ENCODE peak calls at places on chromosome 21, in eight cellular contexts. One of them, this sample, is unnamed.

GRCh38 chr21:27802816-27803475 is 836.1 kb upstream of the ADAMTS5 start:
- DNase-seq in H9: peak
- DNase-seq in MM.1S: peak
- DNase-seq in SK-N-SH: peak
- DNase-seq in A549: peak
- DNase-seq in astrocyte: no peak
- DNase-seq in PC-3: peak
- DNase-seq in neural progenitor cell: peak
- DNase-seq in this sample: peak

GRCh38 chr21:34740198-34740597 is 71.4 kb downstream of the CLIC6 start:
- DNase-seq in neural progenitor cell: no peak
- DNase-seq in PC-3: no peak
- DNase-seq in MM.1S: no peak
- DNase-seq in astrocyte: no peak
- DNase-seq in SK-N-SH: no peak
- DNase-seq in H9: no peak
- DNase-seq in A549: no peak
- DNase-seq in this sample: no peak

GRCh38 chr21:41973861-41974751 is 20.3 kb upstream of the C2CD2 start:
- DNase-seq in neural progenitor cell: no peak
- DNase-seq in A549: peak
- DNase-seq in H9: no peak
- DNase-seq in astrocyte: no peak
- DNase-seq in MM.1S: no peak
- DNase-seq in SK-N-SH: no peak
- DNase-seq in PC-3: no peak
- DNase-seq in this sample: peak

GRCh38 chr21:20418353-20418752 is 579.9 kb upstream of the NCAM2 start:
- DNase-seq in H9: no peak
- DNase-seq in SK-N-SH: no peak
- DNase-seq in MM.1S: no peak
- DNase-seq in astrocyte: no peak
- DNase-seq in neural progenitor cell: no peak
- DNase-seq in PC-3: no peak
- DNase-seq in A549: no peak
- DNase-seq in this sample: no peak

GRCh38 chr21:33478182-33478581 is 1.6 kb downstream of the TMEM50B start:
- DNase-seq in PC-3: no peak
- DNase-seq in astrocyte: no peak
- DNase-seq in SK-N-SH: no peak
- DNase-seq in MM.1S: no peak
- DNase-seq in A549: no peak
- DNase-seq in H9: no peak
- DNase-seq in neural progenitor cell: no peak
- DNase-seq in this sample: no peak

GRCh38 chr21:28333455-28334108 is 659.1 kb downstream of the LTN1 start:
- DNase-seq in MM.1S: no peak
- DNase-seq in A549: no peak
- DNase-seq in H9: no peak
- DNase-seq in neural progenitor cell: no peak
- DNase-seq in astrocyte: peak
- DNase-seq in PC-3: no peak
- DNase-seq in SK-N-SH: no peak
- DNase-seq in this sample: no peak

GRCh38 chr21:42147386-42148020 is 71.4 kb upstream of the ABCG1 start:
- DNase-seq in astrocyte: no peak
- DNase-seq in PC-3: no peak
- DNase-seq in SK-N-SH: peak
- DNase-seq in H9: no peak
- DNase-seq in MM.1S: no peak
- DNase-seq in neural progenitor cell: no peak
- DNase-seq in A549: no peak
- DNase-seq in this sample: no peak

GRCh38 chr21:38679531-38679930 is 126.2 kb upstream of the ETS2 start:
- DNase-seq in A549: no peak
- DNase-seq in SK-N-SH: no peak
- DNase-seq in astrocyte: peak
- DNase-seq in MM.1S: peak
- DNase-seq in H9: no peak
- DNase-seq in neural progenitor cell: no peak
- DNase-seq in PC-3: peak
- DNase-seq in this sample: no peak

GRCh38 chr21:29301703-29302102 is 3.0 kb downstream of the BACH1 start:
- DNase-seq in A549: no peak
- DNase-seq in neural progenitor cell: no peak
- DNase-seq in PC-3: no peak
- DNase-seq in H9: no peak
- DNase-seq in SK-N-SH: no peak
- DNase-seq in astrocyte: no peak
- DNase-seq in MM.1S: no peak
- DNase-seq in this sample: no peak

GRCh38 chr21:45001134-45002095 is 61.6 kb downstream of the SLX9 start:
- DNase-seq in A549: peak
- DNase-seq in H9: no peak
- DNase-seq in MM.1S: no peak
- DNase-seq in neural progenitor cell: no peak
- DNase-seq in astrocyte: peak
- DNase-seq in PC-3: peak
- DNase-seq in SK-N-SH: no peak
- DNase-seq in this sample: no peak

GRCh38 chr21:45002381-45003204 is 62.8 kb downstream of the SLX9 start:
- DNase-seq in A549: no peak
- DNase-seq in astrocyte: no peak
- DNase-seq in MM.1S: no peak
- DNase-seq in neural progenitor cell: no peak
- DNase-seq in H9: no peak
- DNase-seq in PC-3: no peak
- DNase-seq in SK-N-SH: no peak
- DNase-seq in this sample: no peak

GRCh38 chr21:45004059-45004422 is 64.2 kb downstream of the SLX9 start:
- DNase-seq in PC-3: no peak
- DNase-seq in astrocyte: no peak
- DNase-seq in SK-N-SH: no peak
- DNase-seq in MM.1S: no peak
- DNase-seq in A549: no peak
- DNase-seq in H9: no peak
- DNase-seq in neural progenitor cell: no peak
- DNase-seq in this sample: no peak

GRCh38 chr21:45004481-45005263 is 64.8 kb downstream of the SLX9 start:
- DNase-seq in PC-3: peak
- DNase-seq in MM.1S: no peak
- DNase-seq in astrocyte: peak
- DNase-seq in neural progenitor cell: no peak
- DNase-seq in H9: no peak
- DNase-seq in SK-N-SH: no peak
- DNase-seq in A549: no peak
- DNase-seq in this sample: no peak

GRCh38 chr21:45003331-45004058 is 63.7 kb downstream of the SLX9 start:
- DNase-seq in SK-N-SH: no peak
- DNase-seq in astrocyte: no peak
- DNase-seq in neural progenitor cell: peak
- DNase-seq in A549: no peak
- DNase-seq in PC-3: no peak
- DNase-seq in H9: no peak
- DNase-seq in MM.1S: no peak
- DNase-seq in this sample: no peak
- TF ChIP-seq CTCF in SK-N-SH: no peak
- TF ChIP-seq CTCF in astrocyte: no peak
- TF ChIP-seq CTCF in neural progenitor cell: peak
- TF ChIP-seq CTCF in A549: no peak
- TF ChIP-seq CTCF in PC-3: no peak
- TF ChIP-seq CTCF in H9: no peak
- TF ChIP-seq CTCF in MM.1S: no peak
- TF ChIP-seq CTCF in this sample: no peak

GRCh38 chr21:37005548-37006242 is 807 bp upstream of the RIPPLY3 start:
- DNase-seq in A549: no peak
- DNase-seq in MM.1S: no peak
- DNase-seq in astrocyte: no peak
- DNase-seq in PC-3: no peak
- DNase-seq in SK-N-SH: no peak
- DNase-seq in H9: peak
- DNase-seq in neural progenitor cell: peak
- DNase-seq in this sample: no peak
- H3K4me2 ChIP-seq in A549: no peak
- H3K4me2 ChIP-seq in MM.1S: no peak
- H3K4me2 ChIP-seq in astrocyte: peak
- H3K4me2 ChIP-seq in PC-3: peak
- H3K4me2 ChIP-seq in SK-N-SH: no peak
- H3K4me2 ChIP-seq in H9: peak
- H3K4me2 ChIP-seq in neural progenitor cell: peak
- H3K4me2 ChIP-seq in this sample: no peak

DNA sequence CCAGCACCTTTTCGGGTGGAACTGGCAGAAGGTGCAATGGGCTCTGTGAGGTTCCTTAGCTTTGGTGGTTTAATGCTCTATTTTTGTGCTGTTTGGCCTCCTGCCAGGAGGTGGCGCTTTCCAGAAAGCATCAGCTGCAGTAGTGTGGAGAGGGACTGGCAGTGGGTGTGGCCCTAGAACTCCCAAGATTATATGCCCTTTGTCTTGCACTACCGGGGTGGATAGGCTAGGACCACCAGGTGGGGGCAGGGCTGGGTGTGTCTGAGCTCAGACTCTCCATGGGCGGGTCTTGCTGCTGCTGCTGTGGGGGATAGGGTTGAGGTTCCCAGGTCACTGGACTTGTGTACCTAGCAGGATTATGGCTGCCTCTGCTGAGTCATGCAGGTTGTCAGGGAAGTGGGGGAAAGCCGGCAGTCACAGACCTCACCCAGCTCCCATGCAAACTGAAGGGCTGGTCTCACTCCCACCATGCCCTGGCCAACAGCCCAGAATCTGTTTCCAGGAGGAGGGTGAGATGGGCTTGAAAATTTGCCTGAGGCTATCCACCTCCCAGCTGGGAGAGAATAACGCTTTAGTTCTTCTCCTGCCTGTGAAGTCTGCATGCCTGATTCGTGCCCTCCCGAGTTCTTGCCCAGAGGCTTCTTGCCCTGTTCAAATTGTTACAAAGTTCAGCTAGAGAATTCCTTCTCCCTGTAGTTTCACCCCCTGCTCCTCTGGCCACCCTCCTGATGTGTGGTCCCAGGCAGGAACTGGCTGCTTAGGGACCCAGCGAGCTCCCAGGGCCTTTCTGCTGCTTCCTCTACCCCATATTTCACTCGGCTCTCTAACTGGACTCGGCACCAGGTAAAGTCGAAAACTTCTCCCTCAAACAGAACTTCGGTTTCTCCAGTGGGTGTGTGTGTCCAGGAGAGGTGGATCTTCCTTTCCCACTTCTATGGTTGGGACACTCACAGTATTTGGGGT is 76.5 kb upstream of the BTG3 start:
- DNase-seq in SK-N-SH: no peak
- DNase-seq in A549: peak
- DNase-seq in neural progenitor cell: no peak
- DNase-seq in astrocyte: peak
- DNase-seq in PC-3: peak
- DNase-seq in MM.1S: no peak
- DNase-seq in H9: peak
- DNase-seq in this sample: peak
- TF ChIP-seq CTCF in SK-N-SH: peak
- TF ChIP-seq CTCF in A549: peak
- TF ChIP-seq CTCF in neural progenitor cell: peak
- TF ChIP-seq CTCF in astrocyte: no peak
- TF ChIP-seq CTCF in PC-3: peak
- TF ChIP-seq CTCF in MM.1S: peak
- TF ChIP-seq CTCF in H9: peak
- TF ChIP-seq CTCF in this sample: peak

DNA sequence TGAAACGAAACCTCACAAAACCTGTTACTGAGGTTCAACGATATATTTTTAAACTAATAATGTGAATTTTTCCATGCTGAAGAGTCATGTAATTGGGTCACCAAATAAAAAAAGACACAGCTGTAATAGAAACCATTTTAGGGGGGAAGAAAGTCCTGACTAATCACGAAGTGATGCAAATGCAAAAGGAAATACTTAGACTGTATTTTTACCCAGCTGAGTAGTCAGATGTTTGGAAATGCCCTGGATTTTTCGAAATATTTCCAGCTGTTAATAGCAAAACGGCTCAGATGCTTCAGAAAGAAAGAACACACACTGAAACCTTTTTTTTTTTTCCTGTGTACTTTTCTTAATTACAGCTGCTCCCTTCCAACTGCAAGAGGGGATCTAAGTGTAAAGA is 210.3 kb downstream of the SETD4 start:
- DNase-seq in A549: no peak
- DNase-seq in MM.1S: peak
- DNase-seq in H9: no peak
- DNase-seq in SK-N-SH: no peak
- DNase-seq in neural progenitor cell: no peak
- DNase-seq in astrocyte: peak
- DNase-seq in PC-3: no peak
- DNase-seq in this sample: no peak
- H3K4me2 ChIP-seq in A549: no peak
- H3K4me2 ChIP-seq in MM.1S: peak
- H3K4me2 ChIP-seq in H9: no peak
- H3K4me2 ChIP-seq in SK-N-SH: peak
- H3K4me2 ChIP-seq in neural progenitor cell: no peak
- H3K4me2 ChIP-seq in astrocyte: peak
- H3K4me2 ChIP-seq in PC-3: no peak
- H3K4me2 ChIP-seq in this sample: no peak

GRCh38 chr21:46323227-46323709 is 402 bp downstream of the C21orf58 start:
- DNase-seq in MM.1S: peak
- DNase-seq in A549: no peak
- DNase-seq in neural progenitor cell: peak
- DNase-seq in SK-N-SH: no peak
- DNase-seq in H9: no peak
- DNase-seq in PC-3: no peak
- DNase-seq in astrocyte: no peak
- DNase-seq in this sample: peak

GRCh38 chr21:46324390-46325072 is 575 bp downstream of the PCNT start:
- DNase-seq in MM.1S: peak
- DNase-seq in PC-3: peak
- DNase-seq in A549: peak
- DNase-seq in neural progenitor cell: peak
- DNase-seq in SK-N-SH: peak
- DNase-seq in astrocyte: peak
- DNase-seq in H9: peak
- DNase-seq in this sample: peak

GRCh38 chr21:46323710-46324389 is at the start of the genes C21orf58 and PCNT:
- DNase-seq in A549: peak
- DNase-seq in MM.1S: peak
- DNase-seq in SK-N-SH: peak
- DNase-seq in H9: peak
- DNase-seq in astrocyte: peak
- DNase-seq in PC-3: peak
- DNase-seq in neural progenitor cell: peak
- DNase-seq in this sample: peak

GRCh38 chr21:46326110-46326703 is 2.3 kb downstream of the PCNT start:
- DNase-seq in MM.1S: no peak
- DNase-seq in H9: no peak
- DNase-seq in astrocyte: no peak
- DNase-seq in neural progenitor cell: no peak
- DNase-seq in SK-N-SH: no peak
- DNase-seq in PC-3: peak
- DNase-seq in A549: no peak
- DNase-seq in this sample: no peak

GRCh38 chr21:46325073-46325912 is 1.3 kb downstream of the PCNT start:
- DNase-seq in PC-3: peak
- DNase-seq in A549: peak
- DNase-seq in MM.1S: peak
- DNase-seq in astrocyte: peak
- DNase-seq in neural progenitor cell: peak
- DNase-seq in H9: peak
- DNase-seq in SK-N-SH: peak
- DNase-seq in this sample: peak
- TF ChIP-seq CTCF in PC-3: peak
- TF ChIP-seq CTCF in A549: peak
- TF ChIP-seq CTCF in MM.1S: peak
- TF ChIP-seq CTCF in astrocyte: no peak
- TF ChIP-seq CTCF in neural progenitor cell: peak
- TF ChIP-seq CTCF in H9: peak
- TF ChIP-seq CTCF in SK-N-SH: peak
- TF ChIP-seq CTCF in this sample: peak

This sample was measured in OCI-LY7.